ENCODE peak calls at places on chromosomes 2 and 18, in four cellular contexts. R, N, B and T are unnamed samples.

GRCh38 chr18:65768379-65768778 is 17.6 kb downstream of the CDH7 start:
- DNase-seq in B (no peak), N (no peak), R (no peak), T (no peak)

GRCh38 chr2:75675908-75676307 is 29.3 kb downstream of the MRPL19 start:
- DNase-seq in B (no peak), N (no peak), R (no peak), T (no peak)

GRCh38 chr2:136206613-136207012 is 88.7 kb upstream of the CXCR4 start:
- DNase-seq in B (peak; percentile 53), N (no peak), R (no peak), T (no peak)

GRCh38 chr18:59127047-59127446 is 12.6 kb upstream of the SEC11C start:
- DNase-seq in B (no peak), N (no peak), R (no peak), T (no peak)

GRCh38 chr2:81739971-81740370 is 1435.4 kb upstream of the LRRTM1 start:
- DNase-seq in B (no peak), R (no peak), N (no peak), T (no peak)

GRCh38 chr18:70363861-70364260 is 75.0 kb downstream of the SOCS6 start:
- DNase-seq in N (no peak), B (no peak), R (peak; percentile 40), T (no peak)

GRCh38 chr2:191374939-191375338 is 129.7 kb downstream of the MYO1B start:
- DNase-seq in R (no peak), B (no peak), N (no peak), T (no peak)

GRCh38 chr2:161090401-161090800 is 69.8 kb upstream of the TANK start:
- DNase-seq in N (no peak), B (peak; percentile 17), R (no peak), T (peak; percentile 43)

GRCh38 chr2:28658369-28658768 is 93.3 kb upstream of the PPP1CB start:
- DNase-seq in B (no peak), N (no peak), R (peak; percentile 64), T (no peak)

GRCh38 chr18:74570266-74570665 is 27.4 kb upstream of the ZNF407 start:
- DNase-seq in B (no peak), N (no peak), R (no peak), T (no peak)

GRCh38 chr18:69752737-69753380 is 194.8 kb downstream of the CD226 start:
- DNase-seq in R (no peak), N (no peak), B (no peak), T (no peak)

GRCh38 chr2:221780281-221780688 is 208.2 kb upstream of the EPHA4 start:
- DNase-seq in B (no peak), R (no peak), N (no peak), T (no peak)

GRCh38 chr2:196144513-196145126 is 26.8 kb downstream of the STK17B start:
- DNase-seq in R (no peak), N (no peak), B (no peak), T (no peak)

GRCh38 chr2:16400127-16400623 is 265.5 kb downstream of the CYRIA start:
- DNase-seq in B (peak; percentile 53), R (no peak), N (no peak), T (peak; percentile 63)

GRCh38 chr2:151261240-151261976 is at the start of gene RBM43:
- DNase-seq in R (peak; percentile 97), B (peak; percentile 88), N (peak; percentile 52), T (peak; percentile 94)

GRCh38 chr2:235842941-235843340 is 325.2 kb downstream of the GBX2 start:
- DNase-seq in N (no peak), R (no peak), B (no peak), T (no peak)

GRCh38 chr2:53744395-53745065 is 23.1 kb upstream of the CHAC2 start:
- DNase-seq in N (no peak), B (no peak), R (peak; percentile 24), T (no peak)

GRCh38 chr18:40313030-40313642 is 1641.9 kb upstream of the PIK3C3 start:
- DNase-seq in N (no peak), R (no peak), B (no peak), T (no peak)

GRCh38 chr2:216388046-216388884 is 16.0 kb upstream of the MARCHF4 start:
- DNase-seq in R (no peak), B (no peak), N (no peak), T (no peak)

GRCh38 chr2:23418490-23418911 is 33.5 kb downstream of the KLHL29 start:
- DNase-seq in N (no peak), R (peak; percentile 76), B (no peak), T (no peak)

GRCh38 chr2:151845481-151845880 is 17.3 kb upstream of the ARL5A start:
- DNase-seq in B (no peak), N (no peak), R (no peak), T (no peak)

GRCh38 chr2:235936493-235936892 is 231.7 kb downstream of the GBX2 start:
- DNase-seq in B (no peak), N (no peak), R (no peak), T (no peak)

GRCh38 chr2:73020657-73021370 is 50.7 kb downstream of the SFXN5 start:
- DNase-seq in R (peak; percentile 69), B (no peak), N (no peak), T (no peak)

GRCh38 chr18:59065684-59066083 is 74.0 kb upstream of the SEC11C start:
- DNase-seq in N (no peak), B (no peak), R (no peak), T (no peak)

GRCh38 chr2:119028327-119029174 is 86.6 kb downstream of the MARCO start:
- DNase-seq in B (peak; percentile 18), R (no peak), N (no peak), T (no peak)

GRCh38 chr2:8431446-8432125 is 250.3 kb upstream of the ID2 start:
- DNase-seq in N (no peak), B (no peak), R (no peak), T (no peak)

GRCh38 chr2:83081835-83082522 is 1377.1 kb downstream of the SUCLG1 start:
- DNase-seq in N (no peak), B (no peak), R (peak; percentile 45), T (no peak)

GRCh38 chr18:44884446-44884845 is 203.8 kb downstream of the SETBP1 start:
- DNase-seq in N (no peak), R (peak; percentile 28), B (no peak), T (no peak)

GRCh38 chr18:62445386-62445917 is 77.4 kb upstream of the ZCCHC2 start:
- DNase-seq in B (no peak), N (no peak), R (no peak), T (no peak)

GRCh38 chr18:12254137-12254819 is at the start of gene CIDEA:
- DNase-seq in R (no peak), B (no peak), N (no peak), T (no peak)

GRCh38 chr2:174780191-174780590 is 15.9 kb upstream of the CHRNA1 start:
- DNase-seq in B (no peak), N (no peak), R (no peak), T (no peak)

GRCh38 chr2:118242216-118242615 is 153.9 kb downstream of the INSIG2 start:
- DNase-seq in B (no peak), N (no peak), R (no peak), T (no peak)

GRCh38 chr2:148525130-148525529 is 119.4 kb upstream of the EPC2 start:
- DNase-seq in N (no peak), B (no peak), R (no peak), T (no peak)

GRCh38 chr18:45775241-45775676 is 50.2 kb upstream of the SIGLEC15 start:
- DNase-seq in B (peak; percentile 61), R (no peak), N (peak; percentile 40), T (peak; percentile 79)

GRCh38 chr18:77366725-77367641 is 117.3 kb downstream of the GALR1 start:
- DNase-seq in B (peak; percentile 36), R (peak; percentile 18), N (no peak), T (no peak)

GRCh38 chr2:225103737-225104141 is 61.5 kb upstream of the DOCK10 start:
- DNase-seq in N (no peak), B (no peak), R (peak; percentile 38), T (no peak)

GRCh38 chr18:24632158-24632988 is 171.9 kb downstream of the HRH4 start:
- DNase-seq in N (no peak), R (no peak), B (no peak), T (no peak)

GRCh38 chr2:10415640-10416039 is 32.5 kb downstream of the ODC1 start:
- DNase-seq in R (no peak), N (no peak), B (no peak), T (no peak)

GRCh38 chr2:174009488-174010223 is 44.5 kb upstream of the SP3 start:
- DNase-seq in N (no peak), R (no peak), B (no peak), T (no peak)